ENCODE peak calls at places on chromosome 20, in five cellular contexts. X is ovary, R is A549, U is K562, C is upper lobe of left lung. K is an unnamed sample.

GRCh38 chr20:1324598-1325172 is 4.3 kb downstream of the SDCBP2 start:
- DNase-seq in X (peak), R (peak), U (peak), C (peak), K (peak)

GRCh38 chr20:40564997-40565680 is 123.9 kb downstream of the MAFB start:
- DNase-seq in X (no peak), R (peak), U (peak), C (no peak), K (no peak)

GRCh38 chr20:528923-529594 is 14.5 kb downstream of the CSNK2A1 start:
- DNase-seq in X (no peak), R (peak), U (no peak), C (no peak), K (no peak)

GRCh38 chr20:6819599-6819998 is 52.1 kb downstream of the BMP2 start:
- DNase-seq in X (no peak), R (no peak), U (no peak), C (no peak), K (no peak)

GRCh38 chr20:13029687-13030510 is 21.1 kb downstream of the SPTLC3 start:
- DNase-seq in X (no peak), R (peak), U (no peak), C (no peak), K (no peak)

GRCh38 chr20:63381781-63382431 is 20.8 kb upstream of the CHRNA4 start:
- DNase-seq in X (peak), R (peak), U (peak), C (no peak), K (no peak)

GRCh38 chr20:1062334-1063015 is 55.9 kb upstream of the PSMF1 start:
- DNase-seq in X (no peak), R (no peak), U (no peak), C (no peak), K (no peak)

GRCh38 chr20:56171087-56172012 is 77.2 kb upstream of the MC3R start:
- DNase-seq in X (no peak), R (no peak), U (no peak), C (no peak), K (no peak)

GRCh38 chr20:38108438-38109024 is 56.5 kb downstream of the TGM2 start:
- DNase-seq in X (no peak), R (no peak), U (no peak), C (no peak), K (peak)

GRCh38 chr20:50541606-50542041 is 31.4 kb downstream of the PTPN1 start:
- DNase-seq in X (no peak), R (no peak), U (peak), C (no peak), K (no peak)

GRCh38 chr20:49446808-49447207 is 35.7 kb downstream of the KCNB1 start:
- DNase-seq in X (peak), R (no peak), U (no peak), C (peak), K (peak)

GRCh38 chr20:15951711-15952110 is 621.5 kb downstream of the KIF16B start:
- DNase-seq in X (no peak), R (no peak), U (no peak), C (no peak), K (no peak)

GRCh38 chr20:55437778-55438417 is 567.4 kb downstream of the CBLN4 start:
- DNase-seq in X (no peak), R (no peak), U (no peak), C (peak), K (no peak)

GRCh38 chr20:50850721-50851286 is 55.9 kb downstream of the BCAS4 start:
- DNase-seq in X (no peak), R (no peak), U (no peak), C (no peak), K (no peak)

GRCh38 chr20:49786671-49787370 is 25.8 kb upstream of the SLC9A8 start:
- DNase-seq in X (no peak), R (no peak), U (no peak), C (no peak), K (no peak)

GRCh38 chr20:16821211-16822089 is 73.3 kb downstream of the OTOR start:
- DNase-seq in X (no peak), R (peak), U (peak), C (peak), K (no peak)

GRCh38 chr20:18705490-18705889 is 108.1 kb upstream of the SCP2D1 start:
- DNase-seq in X (no peak), R (no peak), U (no peak), C (no peak), K (no peak)

GRCh38 chr20:8121666-8122065 is 10.4 kb upstream of the PLCB1 start:
- DNase-seq in X (no peak), R (no peak), U (no peak), C (no peak), K (no peak)

GRCh38 chr20:9928281-9928737 is 89.4 kb upstream of the PAK5 start:
- DNase-seq in X (no peak), R (no peak), U (no peak), C (no peak), K (no peak)

GRCh38 chr20:6407163-6407562 is 284.3 kb upstream of the FERMT1 start:
- DNase-seq in X (no peak), R (no peak), U (no peak), C (no peak), K (no peak)

GRCh38 chr20:50283922-50284810 is 93.5 kb downstream of the CEBPB start:
- DNase-seq in X (peak), R (peak), U (peak), C (peak), K (peak)

GRCh38 chr20:23659989-23660837 is 22.5 kb upstream of the CST3 start:
- DNase-seq in X (no peak), R (no peak), U (peak), C (no peak), K (peak)

GRCh38 chr20:50642288-50642803 is 49.0 kb downstream of the RIPOR3 start:
- DNase-seq in X (no peak), R (no peak), U (peak), C (no peak), K (no peak)

GRCh38 chr20:50413088-50413500 is 97.1 kb upstream of the PTPN1 start:
- DNase-seq in X (no peak), R (no peak), U (no peak), C (no peak), K (no peak)

GRCh38 chr20:59752101-59752586 is 147.8 kb downstream of the PHACTR3 start:
- DNase-seq in X (no peak), R (no peak), U (no peak), C (no peak), K (no peak)

GRCh38 chr20:22582960-22583772 is 1.2 kb downstream of the FOXA2 start:
- DNase-seq in X (no peak), R (peak), U (no peak), C (no peak), K (no peak)

GRCh38 chr20:9147553-9148024 is 78.7 kb downstream of the PLCB4 start:
- DNase-seq in X (no peak), R (peak), U (no peak), C (no peak), K (no peak)

GRCh38 chr20:63130654-63131577 is 85.0 kb downstream of the YTHDF1 start:
- DNase-seq in X (no peak), R (no peak), U (no peak), C (peak), K (peak)

GRCh38 chr20:1336699-1337387 is 7.9 kb upstream of the SDCBP2 start:
- DNase-seq in X (peak), R (no peak), U (no peak), C (peak), K (peak)

GRCh38 chr20:31605902-31606677 is 1.0 kb downstream of the ID1 start:
- DNase-seq in X (peak), R (no peak), U (peak), C (peak), K (peak)

GRCh38 chr20:31606928-31607639 is 2.0 kb downstream of the ID1 start:
- DNase-seq in X (peak), R (peak), U (peak), C (peak), K (no peak)

GRCh38 chr20:31606678-31606927 is 1.5 kb downstream of the ID1 start:
- DNase-seq in X (no peak), R (no peak), U (no peak), C (no peak), K (no peak)

GRCh38 chr20:31607640-31608255 is 2.7 kb downstream of the ID1 start:
- DNase-seq in X (no peak), R (peak), U (no peak), C (no peak), K (no peak)

GRCh38 chr20:31608256-31608980 is 3.3 kb downstream of the ID1 start:
- DNase-seq in X (peak), R (peak), U (peak), C (peak), K (peak)
- TF ChIP-seq POLR2A in X (no peak), R (peak), U (no peak), C (no peak), K (no peak)

GRCh38 chr20:57801581-57801980 is 91.8 kb upstream of the PMEPA1 start:
- DNase-seq in X (no peak), R (no peak), U (no peak), C (no peak), K (no peak)

GRCh38 chr20:57801046-57801445 is 91.2 kb upstream of the PMEPA1 start:
- DNase-seq in X (no peak), R (no peak), U (no peak), C (no peak), K (no peak)

GRCh38 chr20:57804470-57805250 is 94.8 kb upstream of the PMEPA1 start:
- DNase-seq in X (no peak), R (no peak), U (no peak), C (no peak), K (peak)

GRCh38 chr20:57803718-57804005 is 93.8 kb upstream of the PMEPA1 start:
- DNase-seq in X (no peak), R (no peak), U (no peak), C (no peak), K (no peak)

DNA sequence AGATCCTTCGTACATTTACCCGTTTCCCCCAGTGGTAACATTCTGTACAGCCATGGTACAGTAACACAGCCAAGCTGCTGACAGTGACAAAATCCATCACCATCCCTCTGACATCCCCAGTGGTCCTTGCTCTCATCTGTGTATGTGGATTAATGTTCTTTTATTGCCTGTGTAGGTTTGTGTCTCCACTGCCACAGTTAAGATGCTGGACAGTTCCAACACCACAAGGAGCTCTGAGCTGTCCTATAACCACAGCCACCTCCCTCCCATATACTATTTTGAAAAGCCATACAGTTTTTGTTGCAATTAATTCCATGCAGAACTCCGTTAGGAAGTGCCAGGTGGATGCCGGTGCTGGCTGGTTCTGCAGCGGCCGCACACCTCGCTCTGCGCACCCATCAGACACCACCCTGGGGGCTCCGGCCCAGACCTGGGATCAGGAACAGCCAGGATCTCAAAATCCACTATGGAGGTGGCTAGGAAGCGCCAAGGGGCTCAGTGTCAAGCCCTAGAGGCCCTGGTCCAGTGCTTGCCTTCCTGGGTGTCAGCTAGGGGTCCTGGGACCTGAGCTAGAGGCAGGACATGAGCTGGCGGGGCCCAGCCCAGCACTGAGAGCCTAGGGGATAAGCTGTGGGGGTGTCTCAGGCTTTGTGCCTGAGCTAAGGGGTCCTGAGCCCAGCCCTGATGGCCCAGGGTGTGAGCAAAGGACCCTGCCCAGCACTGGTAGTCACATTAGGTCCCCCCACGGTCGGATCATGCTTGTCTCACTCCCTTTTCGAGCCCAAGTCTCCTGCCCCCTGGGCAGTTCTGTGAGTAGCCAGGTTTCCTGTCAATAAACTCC is 93.3 kb upstream of the PMEPA1 start:
- DNase-seq in X (no peak), R (no peak), U (no peak), C (no peak), K (peak)
- TF ChIP-seq EP300 in X (no peak), R (no peak), U (no peak), C (no peak), K (no peak)

GRCh38 chr20:44912189-44912588 is 2.3 kb downstream of the PABPC1L start:
- DNase-seq in X (no peak), R (no peak), U (no peak), C (no peak), K (no peak)

GRCh38 chr20:44908987-44909871 is 631 bp upstream of the PABPC1L start:
- DNase-seq in X (no peak), R (no peak), U (no peak), C (no peak), K (no peak)

GRCh38 chr20:44911264-44911921 is 1.5 kb downstream of the PABPC1L start:
- DNase-seq in X (peak), R (peak), U (peak), C (peak), K (no peak)

GRCh38 chr20:44910690-44911262 is 916 bp downstream of the PABPC1L start:
- DNase-seq in X (no peak), R (peak), U (peak), C (no peak), K (no peak)

DNA sequence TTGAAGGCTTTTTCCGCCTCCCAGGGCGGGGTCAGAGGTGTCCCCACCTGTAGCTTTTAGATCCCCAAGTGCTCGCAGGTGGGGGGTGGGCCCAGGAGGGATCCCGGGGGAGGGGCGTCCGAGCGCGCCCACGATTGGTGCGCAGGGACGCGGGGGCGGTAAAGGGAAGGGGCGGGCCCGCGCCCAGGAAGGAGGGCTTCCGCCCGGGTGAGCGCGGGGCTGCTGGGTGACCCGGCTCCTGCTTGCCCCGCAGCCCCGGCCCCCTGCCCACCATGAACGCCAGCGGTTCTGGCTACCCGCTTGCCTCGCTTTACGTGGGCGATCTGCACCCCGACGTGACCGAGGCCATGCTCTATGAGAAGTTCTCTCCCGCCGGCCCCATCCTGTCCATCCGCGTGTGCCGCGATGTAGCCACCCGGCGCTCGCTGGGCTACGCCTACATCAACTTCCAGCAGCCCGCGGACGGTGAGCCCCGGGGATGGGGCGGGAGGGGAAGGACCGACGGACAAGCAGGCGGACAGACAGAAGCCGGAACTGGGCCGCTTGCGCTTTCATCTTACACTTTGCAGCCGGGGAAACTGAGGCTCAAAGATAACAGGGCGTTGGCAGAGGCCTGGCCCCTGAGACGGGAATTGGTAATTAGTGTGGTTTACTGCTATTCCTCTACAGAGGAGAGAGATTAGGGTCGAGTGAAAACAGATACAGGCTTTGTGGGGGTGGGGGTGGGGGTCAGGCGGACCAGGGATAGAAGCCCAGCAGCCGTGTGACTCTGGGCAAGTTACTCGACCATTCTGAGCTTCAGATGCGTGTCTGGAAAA is at the start of gene PABPC1L:
- DNase-seq in X (peak), R (peak), U (peak), C (peak), K (peak)
- TF ChIP-seq POLR2A in X (no peak), R (peak), U (peak), C (no peak), K (no peak)

GRCh38 chr20:45436732-45437485 is 21.0 kb downstream of the PIGT start:
- DNase-seq in X (peak), R (peak), U (peak), C (peak), K (peak)
- TF ChIP-seq EP300 in X (no peak), R (no peak), U (peak), C (no peak), K (no peak)

DNA sequence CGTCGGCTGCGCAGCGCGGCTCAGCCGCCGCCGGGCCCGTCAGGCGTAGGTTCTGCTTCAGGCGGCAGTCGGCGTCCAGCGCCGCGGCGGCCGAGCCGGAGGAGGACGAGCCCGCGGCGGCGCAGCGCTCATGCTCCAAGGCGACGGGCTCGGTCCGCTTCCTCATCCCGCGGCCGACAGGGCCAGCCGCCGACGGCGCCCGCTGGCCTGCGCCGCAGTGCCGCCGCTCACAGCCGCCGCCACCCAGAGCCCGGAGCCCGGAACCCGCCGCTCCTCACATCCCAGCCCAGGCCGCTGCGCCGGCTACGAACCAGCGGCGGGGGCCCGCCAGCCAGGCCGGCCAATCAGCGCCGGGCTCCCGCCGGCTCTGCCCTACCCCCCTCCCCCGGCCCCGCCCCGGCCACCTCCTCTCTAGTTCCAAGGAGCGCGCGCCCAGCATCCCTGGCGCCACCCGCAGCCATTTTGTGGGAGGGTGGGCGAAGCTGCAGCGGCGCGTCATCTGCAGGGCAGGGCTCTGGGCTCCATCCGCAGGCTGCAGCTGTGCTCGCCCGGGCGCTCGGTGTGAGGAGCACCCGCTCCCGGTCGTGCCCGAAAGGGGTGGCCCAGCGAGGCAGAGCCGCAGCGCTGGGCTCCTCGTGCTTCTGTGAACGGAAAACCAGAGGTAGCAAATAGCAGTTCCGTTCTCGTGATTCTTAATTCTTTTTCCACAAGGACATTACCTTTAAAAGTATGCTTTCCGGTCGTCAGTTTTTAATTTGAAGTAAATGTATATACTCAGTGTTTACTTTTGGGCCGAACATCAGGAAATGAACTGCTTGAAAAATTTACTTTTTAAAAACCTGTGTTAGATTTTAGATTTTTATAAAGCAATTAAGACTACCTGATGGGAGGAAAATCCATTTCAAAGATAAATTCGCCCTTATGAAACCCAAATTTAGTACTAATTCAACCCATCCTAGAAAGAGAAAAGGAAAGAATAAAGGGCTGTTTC is at the start of gene ABHD12:
- DNase-seq in X (peak), R (peak), U (peak), C (peak), K (peak)
- TF ChIP-seq POLR2A in X (peak), R (peak), U (peak), C (peak), K (peak)

GRCh38 chr20:43586641-43587040 is 4.1 kb upstream of the IFT52 start:
- DNase-seq in X (no peak), R (no peak), U (no peak), C (no peak), K (no peak)

GRCh38 chr20:43590036-43590391 is 723 bp upstream of the IFT52 start:
- DNase-seq in X (no peak), R (peak), U (no peak), C (peak), K (peak)

DNA sequence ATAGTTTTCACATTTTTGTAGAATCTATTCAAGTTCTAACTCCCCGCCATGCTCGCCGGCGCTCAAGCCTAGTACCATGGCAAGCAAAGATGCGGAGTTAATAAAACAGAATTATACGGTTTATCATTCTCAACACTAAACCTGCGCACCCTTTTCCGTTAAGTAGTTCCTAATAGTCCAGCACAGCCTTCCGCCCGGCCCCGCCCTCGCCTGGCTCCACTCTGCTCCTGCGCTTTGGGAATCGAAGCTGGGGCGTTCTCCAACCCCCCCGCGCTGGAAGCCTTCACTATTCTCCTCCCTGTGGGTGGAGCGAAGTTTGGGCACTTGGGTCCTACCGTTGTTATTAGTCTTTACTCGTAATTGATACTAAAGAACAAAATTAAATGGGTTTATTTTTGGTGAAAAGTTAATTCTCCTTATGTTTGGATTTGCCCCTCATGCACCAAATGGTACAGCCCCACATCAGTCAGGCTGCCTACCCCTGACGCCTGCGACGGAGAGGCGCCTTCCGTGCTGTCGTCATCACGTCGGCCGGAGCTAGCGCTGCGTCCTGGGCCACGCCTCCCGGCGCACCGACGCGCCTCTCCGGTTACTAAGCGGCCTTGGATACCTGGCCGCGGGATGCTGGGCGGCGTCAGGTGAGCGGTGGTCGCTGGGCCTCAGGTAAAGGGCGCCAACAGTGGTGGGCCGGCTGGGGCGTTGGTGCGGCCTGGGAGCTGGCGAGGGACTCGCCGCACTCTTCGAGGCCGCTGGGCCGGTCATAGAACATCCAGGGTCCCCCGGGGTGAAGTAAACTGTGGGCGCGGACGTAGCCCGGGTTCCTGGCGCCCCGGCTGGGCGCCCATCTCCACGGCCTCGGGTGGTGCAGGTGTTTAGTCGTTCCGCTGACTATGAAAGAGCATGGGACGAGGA is at the start of gene IFT52:
- DNase-seq in X (peak), R (peak), U (peak), C (peak), K (peak)
- TF ChIP-seq EP300 in X (no peak), R (no peak), U (no peak), C (no peak), K (no peak)

GRCh38 chr20:2508631-2509467 is at the start of gene ZNF343:
- DNase-seq in X (peak), R (peak), U (peak), C (peak), K (peak)
- TF ChIP-seq POLR2A in X (peak), R (peak), U (peak), C (peak), K (peak)